ENCODE peak calls at places on chromosomes 6 and 20, in six cellular contexts. M, O, G, E, J and F are unnamed samples.

GRCh38 chr6:683742-684440 is 9.0 kb downstream of the EXOC2 start:
- DNase-seq in J (peak; percentile 83), M (no peak), O (no peak), G (peak; percentile 86), E (no peak), F (no peak)

GRCh38 chr20:10634190-10634589 is 39.6 kb downstream of the JAG1 start:
- DNase-seq in O (no peak), G (no peak), E (no peak), M (no peak), J (no peak), F (no peak)

GRCh38 chr6:36624461-36625160 is 30.4 kb downstream of the SRSF3 start:
- DNase-seq in O (no peak), J (no peak), E (no peak), G (no peak), M (no peak), F (no peak)

GRCh38 chr6:110554966-110555460 is 78.6 kb upstream of the SLC22A16 start:
- DNase-seq in E (no peak), G (no peak), M (peak; percentile 80), O (no peak), J (no peak), F (peak; percentile 83)

GRCh38 chr20:34397096-34397495 is 34.0 kb downstream of the ITCH start:
- DNase-seq in E (no peak), O (no peak), G (no peak), J (no peak), M (no peak), F (no peak)

GRCh38 chr6:41074692-41075436 is 2.1 kb downstream of the NFYA start:
- DNase-seq in O (no peak), E (no peak), G (no peak), J (no peak), M (no peak), F (no peak)

GRCh38 chr6:107815846-107816245 is 8.3 kb downstream of the SCML4 start:
- DNase-seq in O (no peak), M (no peak), G (no peak), J (no peak), E (no peak), F (no peak)

GRCh38 chr20:50815162-50815989 is 20.5 kb downstream of the BCAS4 start:
- DNase-seq in G (no peak), J (no peak), O (peak; percentile 86), E (no peak), M (no peak), F (no peak)